ENCODE peak calls at places on chromosome 2, in ten cellular contexts. S is thoracic aorta, A is upper lobe of left lung, V is thyroid gland, J is stomach, N is astrocyte, Q is heart right ventricle, M is lower lobe of right lung, U is cardiac muscle cell, W is astrocyte of the spinal cord. F is an unnamed sample.

GRCh38 chr2:1856922-1857321 is 112.6 kb upstream of the PXDN start:
- DNase-seq in S (no peak), A (no peak), V (no peak), J (no peak), N (peak; percentile 61), Q (no peak), M (no peak), U (no peak), W (peak; percentile 25), F (no peak)

GRCh38 chr2:159300586-159300985 is 14.1 kb upstream of the WDSUB1 start:
- DNase-seq in S (no peak), A (no peak), V (no peak), J (no peak), N (no peak), Q (no peak), M (no peak), U (no peak), W (no peak), F (no peak)

GRCh38 chr2:238388794-238389193 is 37.9 kb upstream of the ASB1 start:
- DNase-seq in S (no peak), A (no peak), V (no peak), J (peak; percentile 24), N (no peak), Q (no peak), M (no peak), U (no peak), W (no peak), F (no peak)

GRCh38 chr2:133812826-133813617 is 244.8 kb upstream of the NCKAP5 start:
- DNase-seq in S (no peak), A (no peak), V (no peak), J (no peak), N (peak; percentile 73), Q (no peak), M (no peak), U (no peak), W (peak; percentile 59), F (no peak)

GRCh38 chr2:112646791-112647720 is 1.3 kb downstream of the SLC20A1 start:
- DNase-seq in S (no peak), A (no peak), V (no peak), J (no peak), N (no peak), Q (no peak), M (no peak), U (peak; percentile 27), W (no peak), F (no peak)

GRCh38 chr2:63861220-63861822 is 19.6 kb downstream of the UGP2 start:
- DNase-seq in S (no peak), A (peak; percentile 58), V (peak; percentile 32), J (peak; percentile 60), N (no peak), Q (peak; percentile 61), M (no peak), U (peak; percentile 57), W (peak; percentile 60), F (no peak)

GRCh38 chr2:98086491-98087446 is at the start of gene VWA3B:
- DNase-seq in S (no peak), A (peak; percentile 74), V (peak; percentile 59), J (peak; percentile 91), N (peak; percentile 12), Q (peak; percentile 59), M (peak; percentile 85), U (peak; percentile 70), W (peak; percentile 11), F (no peak)

GRCh38 chr2:68650645-68651044 is 7.3 kb downstream of the PROKR1 start:
- DNase-seq in S (no peak), A (no peak), V (no peak), J (no peak), N (no peak), Q (no peak), M (no peak), U (no peak), W (no peak), F (no peak)

GRCh38 chr2:196502413-196502812 is 137.1 kb upstream of the CCDC150 start:
- DNase-seq in S (no peak), A (no peak), V (no peak), J (no peak), N (no peak), Q (no peak), M (no peak), U (no peak), W (no peak), F (no peak)

DNA sequence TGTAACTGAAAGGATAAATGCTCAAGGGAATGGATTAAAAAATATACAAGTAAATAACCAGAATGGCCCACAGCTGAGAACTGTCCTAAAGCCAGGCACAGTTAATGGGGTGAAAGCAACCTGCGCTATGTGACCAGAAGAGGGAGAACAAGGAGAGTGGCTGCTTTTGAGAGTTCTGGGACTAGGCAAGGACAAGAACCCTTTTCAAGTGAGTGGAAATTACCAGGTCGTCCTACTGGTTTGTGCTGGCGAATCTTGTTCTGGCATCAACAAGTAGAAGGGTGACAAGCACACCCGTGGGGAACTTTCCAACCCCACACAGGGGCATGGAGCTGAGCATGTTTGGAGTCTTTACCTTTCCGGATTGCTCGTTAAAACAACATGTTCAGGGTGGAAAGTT is 82.8 kb downstream of the TMEM17 start:
- DNase-seq in S (no peak), A (peak; percentile 30), V (peak; percentile 86), J (no peak), N (no peak), Q (no peak), M (no peak), U (no peak), W (no peak), F (no peak)
- TF ChIP-seq CTCF in S (no peak), A (no peak), V (peak; percentile 58), J (no peak), N (no peak), Q (no peak), M (no peak), U (peak; percentile 21), W (peak; percentile 33), F (no peak)

DNA sequence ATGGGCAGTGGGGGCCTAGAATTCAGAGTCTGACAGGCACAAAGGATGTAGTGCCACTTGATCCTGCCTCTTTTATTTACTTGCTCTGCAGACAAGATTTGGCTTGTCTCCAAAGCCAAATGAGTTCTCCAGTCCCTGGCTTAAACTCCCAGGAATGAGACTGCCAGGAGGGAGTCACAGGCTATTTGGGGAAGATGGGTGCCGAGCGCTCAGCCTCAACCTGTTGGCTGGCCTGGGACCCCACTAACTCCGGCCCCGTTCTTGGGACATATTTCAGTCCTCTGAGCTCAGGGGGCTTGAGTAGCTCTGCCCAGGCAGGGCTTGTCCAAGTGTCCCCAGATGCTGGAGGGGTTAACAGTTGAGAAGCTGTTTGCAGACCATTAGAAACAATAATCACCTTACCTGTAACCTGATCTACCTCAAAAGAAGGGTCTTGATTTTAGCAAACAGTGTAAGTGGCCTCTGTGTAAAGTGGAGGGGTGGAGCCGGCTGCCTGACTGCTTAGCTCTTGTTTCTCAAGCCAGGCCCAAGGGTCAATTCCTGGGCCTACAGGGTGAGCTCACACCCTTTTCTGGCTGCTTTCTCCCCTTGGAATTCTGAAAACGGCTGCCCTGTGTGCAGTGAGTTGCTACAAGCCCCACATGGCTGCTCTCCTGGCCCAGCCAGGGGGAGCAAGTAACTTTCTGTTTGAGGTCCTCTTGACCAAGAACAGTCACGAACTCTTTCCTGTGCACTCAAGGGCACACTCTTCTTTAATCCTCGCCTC is 27.1 kb upstream of the FZD5 start:
- DNase-seq in S (no peak), A (peak; percentile 93), V (peak; percentile 94), J (peak; percentile 60), N (no peak), Q (no peak), M (peak; percentile 82), U (peak; percentile 56), W (no peak), F (no peak)
- TF ChIP-seq CTCF in S (no peak), A (no peak), V (peak; percentile 53), J (no peak), N (no peak), Q (no peak), M (peak; percentile 9), U (no peak), W (no peak), F (no peak)

DNA sequence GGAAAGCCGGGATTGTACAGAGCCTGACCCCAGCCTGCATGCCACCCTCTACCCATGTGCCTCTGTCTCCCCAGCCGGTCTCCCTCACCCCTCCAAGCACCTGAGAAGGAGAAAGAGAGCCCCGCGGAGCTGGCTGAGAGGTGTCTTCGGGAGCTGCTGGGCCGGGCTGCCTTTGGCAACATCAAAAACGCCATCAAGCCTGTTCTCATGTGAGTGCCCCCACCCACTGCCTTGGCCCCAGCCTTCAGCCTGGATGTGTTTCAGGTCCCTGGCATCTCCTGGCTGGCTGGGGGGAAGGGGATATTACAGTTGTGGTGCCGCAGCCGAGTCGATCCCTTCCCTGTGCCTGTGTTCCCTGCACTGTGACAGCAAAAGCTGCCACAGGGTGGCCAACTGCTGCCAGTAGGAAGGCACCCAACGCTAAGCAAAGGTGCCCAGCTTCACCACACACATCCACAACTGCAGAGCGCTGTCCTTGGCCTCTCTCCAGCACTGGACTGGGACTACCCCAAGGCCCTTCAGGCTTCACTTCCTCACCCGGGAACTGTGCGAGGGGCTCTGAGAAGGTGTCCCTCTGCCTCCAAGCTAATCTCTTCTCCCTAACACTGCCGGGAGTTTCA is 38.4 kb downstream of the POMC start:
- DNase-seq in S (no peak), A (no peak), V (no peak), J (no peak), N (no peak), Q (no peak), M (no peak), U (no peak), W (no peak), F (no peak)
- TF ChIP-seq CTCF in S (no peak), A (no peak), V (no peak), J (no peak), N (no peak), Q (no peak), M (no peak), U (no peak), W (no peak), F (no peak)

GRCh38 chr2:170932166-170932565 is 3.1 kb downstream of the GORASP2 start:
- DNase-seq in S (no peak), A (no peak), V (no peak), J (no peak), N (no peak), Q (no peak), M (no peak), U (no peak), W (no peak), F (no peak)

GRCh38 chr2:170928824-170929685 is at the start of gene GORASP2:
- DNase-seq in S (peak; percentile 99), A (peak; percentile 99), V (peak; percentile 99), J (peak; percentile 99), N (peak; percentile 98), Q (peak; percentile 99), M (peak; percentile 99), U (peak; percentile 100), W (peak; percentile 100), F (peak; percentile 95)

GRCh38 chr2:170930132-170931109 is 1.4 kb downstream of the GORASP2 start:
- DNase-seq in S (no peak), A (peak; percentile 33), V (peak; percentile 17), J (no peak), N (peak; percentile 22), Q (no peak), M (no peak), U (peak; percentile 46), W (peak; percentile 32), F (no peak)

GRCh38 chr2:170929686-170930050 is 615 bp downstream of the GORASP2 start:
- DNase-seq in S (no peak), A (peak; percentile 74), V (peak; percentile 74), J (peak; percentile 74), N (peak; percentile 17), Q (no peak), M (peak; percentile 80), U (peak; percentile 80), W (peak; percentile 30), F (no peak)

DNA sequence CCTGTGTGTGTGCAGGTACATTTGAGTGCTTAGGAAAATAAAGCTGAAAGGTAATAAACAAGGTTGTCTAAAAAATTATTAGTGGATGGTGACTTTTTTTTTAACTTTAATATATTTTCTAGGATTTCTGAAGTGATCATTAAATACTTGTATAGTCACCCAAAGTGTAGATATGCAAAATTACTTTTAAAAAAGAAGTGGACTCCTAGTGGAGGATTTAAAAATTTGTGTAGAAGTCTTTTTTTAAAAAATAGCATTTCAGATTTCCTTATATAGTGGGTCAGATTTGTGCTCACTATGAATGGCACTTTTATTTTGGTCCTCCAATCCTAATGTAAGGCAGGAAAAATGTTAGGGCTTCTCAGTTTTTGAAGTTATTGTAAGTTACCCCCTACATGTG is 3.9 kb downstream of the GORASP2 start:
- DNase-seq in S (no peak), A (no peak), V (no peak), J (no peak), N (no peak), Q (no peak), M (no peak), U (no peak), W (no peak), F (no peak)
- TF ChIP-seq CTCF in S (no peak), A (no peak), V (no peak), J (no peak), N (no peak), Q (no peak), M (no peak), U (no peak), W (no peak), F (no peak)